ENCODE peak calls at places on chromosomes 13 and 19, in five cellular contexts. A, V, S, J and K are unnamed samples.

GRCh38 chr19:5478241-5478924 is 23.2 kb downstream of the ZNRF4 start:
- DNase-seq in A (no peak), V (no peak), S (no peak), J (no peak), K (no peak)

GRCh38 chr19:18437481-18438330 is at the start of gene ISYNA1:
- DNase-seq in A (peak; percentile 62), V (peak; percentile 47), S (no peak), J (no peak), K (no peak)

GRCh38 chr13:89686171-89686570 is 1661.3 kb upstream of the MIR17HG start:
- DNase-seq in A (no peak), V (no peak), S (no peak), J (no peak), K (no peak)

GRCh38 chr13:39612023-39612637 is 9.1 kb upstream of the LHFPL6 start:
- DNase-seq in A (peak; percentile 23), V (peak; percentile 43), S (peak; percentile 42), J (peak; percentile 53), K (no peak)

GRCh38 chr13:98939552-98940306 is 38.1 kb downstream of the DOCK9 start:
- DNase-seq in A (no peak), V (no peak), S (no peak), J (no peak), K (no peak)

GRCh38 chr13:99782669-99783068 is 188.9 kb downstream of the ZIC5 start:
- DNase-seq in A (no peak), V (no peak), S (no peak), J (no peak), K (no peak)

GRCh38 chr19:44282846-44283245 is 22.0 kb downstream of the ZNF235 start:
- DNase-seq in A (no peak), V (no peak), S (peak; percentile 38), J (peak; percentile 8), K (no peak)

GRCh38 chr19:31810536-31811109 is 461.4 kb upstream of the TSHZ3 start:
- DNase-seq in A (no peak), V (no peak), S (no peak), J (no peak), K (no peak)

GRCh38 chr13:40109324-40109958 is 454.0 kb downstream of the COG6 start:
- DNase-seq in A (peak; percentile 22), V (no peak), S (peak; percentile 88), J (peak; percentile 72), K (no peak)

GRCh38 chr13:79807554-79807953 is 326.6 kb downstream of the NDFIP2 start:
- DNase-seq in A (no peak), V (no peak), S (no peak), J (no peak), K (no peak)

GRCh38 chr19:4064073-4064550 is 2.6 kb downstream of the ZBTB7A start:
- DNase-seq in A (peak; percentile 50), V (no peak), S (no peak), J (no peak), K (no peak)

GRCh38 chr13:48500652-48501197 is 32.2 kb downstream of the RCBTB2 start:
- DNase-seq in A (no peak), V (no peak), S (peak; percentile 61), J (peak; percentile 80), K (no peak)

GRCh38 chr19:16943942-16944625 is 55.3 kb downstream of the F2RL3 start:
- DNase-seq in A (no peak), V (no peak), S (no peak), J (no peak), K (no peak)

GRCh38 chr13:22848539-22849052 is 332.2 kb upstream of the SGCG start:
- DNase-seq in A (no peak), V (no peak), S (no peak), J (no peak), K (no peak)

GRCh38 chr19:32750441-32751055 is 31.0 kb downstream of the TDRD12 start:
- DNase-seq in A (no peak), V (no peak), S (no peak), J (no peak), K (no peak)

GRCh38 chr13:97030705-97031452 is 36.6 kb upstream of the OXGR1 start:
- DNase-seq in A (no peak), V (no peak), S (peak; percentile 25), J (peak; percentile 37), K (no peak)

GRCh38 chr13:75405976-75406703 is 75.8 kb downstream of the TBC1D4 start:
- DNase-seq in A (no peak), V (no peak), S (no peak), J (no peak), K (no peak)

GRCh38 chr19:2381151-2381822 is 21.2 kb downstream of the TMPRSS9 start:
- DNase-seq in A (no peak), V (no peak), S (no peak), J (no peak), K (no peak)

GRCh38 chr19:11984986-11985385 is 20.1 kb downstream of the ZNF763 start:
- DNase-seq in A (no peak), V (no peak), S (no peak), J (no peak), K (no peak)

GRCh38 chr19:40466219-40467006 is at the start of gene SPTBN4:
- DNase-seq in A (peak; percentile 53), V (peak; percentile 12), S (no peak), J (no peak), K (peak; percentile 46)

GRCh38 chr13:48626077-48626449 is 27.7 kb upstream of the CYSLTR2 start:
- DNase-seq in A (no peak), V (no peak), S (no peak), J (no peak), K (no peak)

GRCh38 chr19:43444531-43445340 is 20.7 kb downstream of the LYPD3 start:
- DNase-seq in A (no peak), V (no peak), S (no peak), J (no peak), K (no peak)

GRCh38 chr19:54104998-54105715 is 2.5 kb downstream of the NDUFA3 start:
- DNase-seq in A (no peak), V (no peak), S (no peak), J (no peak), K (no peak)

GRCh38 chr13:33204130-33204927 is 81.2 kb downstream of the STARD13 start:
- DNase-seq in A (peak; percentile 64), V (no peak), S (no peak), J (peak; percentile 72), K (no peak)

GRCh38 chr13:58583961-58584360 is 952.4 kb downstream of the PCDH17 start:
- DNase-seq in A (no peak), V (no peak), S (no peak), J (no peak), K (no peak)

GRCh38 chr19:32789429-32789828 is 69.9 kb downstream of the TDRD12 start:
- DNase-seq in A (no peak), V (no peak), S (no peak), J (no peak), K (no peak)

GRCh38 chr13:28761586-28761985 is 42.8 kb upstream of the SLC46A3 start:
- DNase-seq in A (no peak), V (no peak), S (no peak), J (peak; percentile 25), K (no peak)

GRCh38 chr13:42971670-42972355 is 20.2 kb downstream of the EPSTI1 start:
- DNase-seq in A (no peak), V (no peak), S (no peak), J (no peak), K (no peak)

GRCh38 chr13:111415216-111415615 is 94.8 kb downstream of the TEX29 start:
- DNase-seq in A (no peak), V (no peak), S (no peak), J (no peak), K (no peak)

GRCh38 chr13:75687145-75687763 is 51.1 kb downstream of the LMO7 start:
- DNase-seq in A (no peak), V (no peak), S (no peak), J (peak; percentile 49), K (no peak)

GRCh38 chr19:7916137-7916907 is 1.7 kb downstream of the TGFBR3L start:
- DNase-seq in A (no peak), V (peak; percentile 27), S (no peak), J (peak; percentile 21), K (peak; percentile 49)
- TF ChIP-seq CTCF in A (no peak), V (no peak), S (peak; percentile 12), J (peak; percentile 24), K (no peak)

GRCh38 chr19:58022283-58022660 is 11.6 kb upstream of the ZSCAN1 start:
- DNase-seq in A (no peak), V (no peak), S (no peak), J (no peak), K (no peak)
- TF ChIP-seq CTCF in A (no peak), V (no peak), S (no peak), J (no peak), K (no peak)

GRCh38 chr19:45729774-45730388 is 815 bp downstream of the FBXO46 start:
- DNase-seq in A (no peak), V (no peak), S (peak; percentile 18), J (no peak), K (no peak)

GRCh38 chr19:45733160-45733810 is at the start of gene MEIOSIN:
- DNase-seq in A (no peak), V (no peak), S (no peak), J (no peak), K (no peak)

DNA sequence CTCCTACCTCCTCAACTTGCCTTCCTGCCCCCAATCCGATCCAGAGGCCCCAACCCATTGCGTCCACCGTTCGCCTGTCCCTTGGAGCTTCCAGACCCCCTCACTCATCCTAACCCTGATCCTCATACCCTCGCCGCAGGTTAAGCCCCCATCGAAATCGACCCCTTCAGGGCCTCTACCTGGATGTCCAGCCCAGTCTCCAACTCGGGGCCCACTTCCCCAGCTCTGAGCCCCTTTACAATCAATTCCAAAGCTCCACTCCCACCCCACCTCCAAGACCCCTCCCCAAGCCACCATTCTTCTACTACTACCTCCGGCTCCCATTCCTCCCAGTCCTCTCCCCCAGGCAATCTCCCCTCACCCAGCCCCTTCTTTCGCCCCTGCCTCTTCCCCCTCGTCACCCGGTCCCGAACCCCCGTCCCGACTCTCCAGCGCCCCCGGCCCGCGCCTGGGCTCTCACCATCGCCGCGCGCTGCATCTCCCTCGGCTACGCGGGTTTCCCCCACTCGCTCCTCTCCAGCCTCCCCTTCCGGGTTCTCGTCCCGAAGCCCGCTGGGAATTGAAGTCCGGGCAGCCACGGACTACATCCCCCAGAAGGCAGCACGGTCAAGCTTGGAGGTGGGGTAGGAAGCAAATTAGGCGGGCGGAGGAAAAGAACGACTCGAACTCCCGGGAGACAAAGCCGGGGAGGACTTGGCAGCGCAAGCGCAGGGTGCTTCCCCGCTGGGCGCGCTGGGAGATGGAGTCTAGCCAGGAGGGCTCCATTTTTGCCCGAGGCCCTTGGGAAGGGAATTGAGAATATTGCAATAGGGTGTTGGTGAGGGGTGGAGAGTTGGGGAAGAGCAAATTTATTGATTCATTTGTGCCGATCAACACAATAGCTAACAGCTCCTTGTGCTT is at the start of gene FBXO46:
- DNase-seq in A (peak; percentile 96), V (peak; percentile 91), S (peak; percentile 96), J (peak; percentile 98), K (peak; percentile 86)
- TF ChIP-seq CTCF in A (no peak), V (no peak), S (no peak), J (peak; percentile 22), K (no peak)

GRCh38 chr13:96000069-96000468 is 53.1 kb downstream of the UGGT2 start:
- DNase-seq in A (no peak), V (no peak), S (no peak), J (no peak), K (no peak)

GRCh38 chr13:96003304-96003703 is 49.9 kb downstream of the UGGT2 start:
- DNase-seq in A (no peak), V (no peak), S (no peak), J (peak; percentile 10), K (no peak)
- TF ChIP-seq CTCF in A (no peak), V (no peak), S (no peak), J (peak; percentile 42), K (no peak)